ENCODE peak calls at places on chromosomes 16 and 17, in ten cellular contexts. N is sigmoid colon, C is A549, Y is esophagus squamous epithelium, R is Peyer's patch, O is adrenal gland, D is prostate gland, T is H54, A is breast epithelium, B is tibial nerve. K is an unnamed sample.
A peak's percentile ranks its signal among the peaks of the same experiment; 100 is the strongest.

GRCh38 chr17:75869282-75870141 is 8.9 kb downstream of the TRIM47 start:
- DNase-seq in N (peak; percentile 85), C (peak; percentile 57), Y (no peak), R (no peak), O (no peak), D (no peak), T (peak; percentile 63), A (peak; percentile 61), B (peak; percentile 65), K (no peak)

GRCh38 chr17:79850571-79851460 is 11.6 kb upstream of the CBX4 start:
- DNase-seq in N (no peak), C (peak; percentile 90), Y (no peak), R (no peak), O (no peak), D (no peak), T (peak; percentile 99), A (no peak), B (no peak), K (no peak)

GRCh38 chr17:72187544-72187943 is 66.7 kb downstream of the SOX9 start:
- DNase-seq in N (no peak), C (no peak), Y (no peak), R (no peak), O (peak; percentile 57), D (peak; percentile 64), T (no peak), A (peak; percentile 48), B (peak; percentile 56), K (no peak)

GRCh38 chr16:69611103-69611640 is 45.4 kb downstream of the NFAT5 start:
- DNase-seq in N (no peak), C (no peak), Y (no peak), R (no peak), O (no peak), D (no peak), T (no peak), A (no peak), B (no peak), K (no peak)

GRCh38 chr17:34424814-34425490 is 61.9 kb upstream of the CCL1 start:
- DNase-seq in N (no peak), C (no peak), Y (no peak), R (no peak), O (no peak), D (no peak), T (no peak), A (no peak), B (no peak), K (no peak)

GRCh38 chr17:80453980-80454556 is 22.3 kb downstream of the NPTX1 start:
- DNase-seq in N (no peak), C (no peak), Y (no peak), R (no peak), O (no peak), D (no peak), T (no peak), A (no peak), B (no peak), K (peak; percentile 53)

GRCh38 chr17:40437095-40437732 is 6.0 kb upstream of the IGFBP4 start:
- DNase-seq in N (peak; percentile 63), C (no peak), Y (no peak), R (no peak), O (no peak), D (no peak), T (no peak), A (no peak), B (no peak), K (no peak)

GRCh38 chr17:1216209-1216937 is 36.6 kb upstream of the ABR start:
- DNase-seq in N (no peak), C (no peak), Y (no peak), R (peak; percentile 79), O (no peak), D (no peak), T (no peak), A (no peak), B (no peak), K (no peak)

GRCh38 chr16:67164599-67165061 is at the start of gene HSF4:
- DNase-seq in N (peak; percentile 85), C (no peak), Y (no peak), R (no peak), O (no peak), D (peak; percentile 34), T (no peak), A (no peak), B (peak; percentile 31), K (no peak)

GRCh38 chr16:67163903-67164558 is 514 bp upstream of the HSF4 start:
- DNase-seq in N (peak; percentile 79), C (no peak), Y (no peak), R (no peak), O (no peak), D (no peak), T (no peak), A (no peak), B (no peak), K (no peak)

GRCh38 chr16:67166035-67166882 is 1.7 kb downstream of the HSF4 start:
- DNase-seq in N (no peak), C (no peak), Y (no peak), R (no peak), O (no peak), D (no peak), T (no peak), A (no peak), B (no peak), K (no peak)

GRCh38 chr16:67166883-67167168 is 2.3 kb downstream of the HSF4 start:
- DNase-seq in N (no peak), C (no peak), Y (no peak), R (no peak), O (no peak), D (no peak), T (no peak), A (no peak), B (no peak), K (no peak)

DNA sequence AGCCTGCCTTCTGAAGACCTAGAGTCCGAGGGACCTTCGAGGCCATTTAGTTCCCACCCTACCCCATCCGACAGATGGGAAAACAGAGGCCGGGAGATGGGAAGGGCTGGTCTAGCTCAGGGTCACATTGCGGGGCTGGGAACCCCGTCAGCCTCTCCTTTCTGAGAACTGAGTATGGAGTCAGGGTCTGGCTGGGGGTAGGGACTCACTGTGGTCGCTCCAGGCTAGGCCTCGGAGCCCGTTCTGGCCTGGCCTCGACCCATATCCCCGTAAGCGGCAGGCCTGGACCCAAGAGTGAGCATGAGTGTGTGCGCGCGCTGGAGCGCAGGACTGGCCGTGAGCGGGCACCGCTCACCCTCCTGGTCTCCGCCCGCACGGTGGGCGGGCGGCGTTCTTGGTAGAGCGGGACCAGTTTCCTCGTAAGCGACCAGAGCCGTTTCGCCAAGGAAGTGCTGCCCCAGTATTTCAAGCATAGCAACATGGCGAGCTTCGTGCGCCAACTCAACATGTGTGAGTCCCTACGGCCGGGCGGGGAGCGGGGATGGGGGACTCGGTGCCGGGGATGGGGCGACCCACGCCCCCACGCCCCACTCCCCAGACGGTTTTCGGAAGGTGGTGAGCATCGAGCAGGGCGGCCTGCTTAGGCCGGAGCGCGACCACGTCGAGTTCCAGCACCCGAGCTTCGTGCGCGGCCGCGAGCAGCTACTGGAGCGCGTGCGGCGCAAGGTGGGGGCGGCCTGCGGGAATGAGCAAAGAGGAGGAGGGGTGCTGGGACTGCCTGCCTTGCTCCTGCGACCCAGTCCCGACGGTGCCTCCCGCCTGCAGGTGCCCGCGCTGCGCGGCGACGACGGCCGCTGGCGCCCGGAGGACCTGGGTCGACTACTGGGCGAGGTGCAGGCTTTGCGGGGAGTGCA is 833 bp downstream of the HSF4 start:
- DNase-seq in N (no peak), C (no peak), Y (no peak), R (no peak), O (no peak), D (no peak), T (no peak), A (no peak), B (no peak), K (no peak)
- TF ChIP-seq POLR2A in N (no peak), C (no peak), Y (no peak), R (no peak), O (no peak), D (no peak), T (no peak), A (no peak), B (no peak), K (no peak)

DNA sequence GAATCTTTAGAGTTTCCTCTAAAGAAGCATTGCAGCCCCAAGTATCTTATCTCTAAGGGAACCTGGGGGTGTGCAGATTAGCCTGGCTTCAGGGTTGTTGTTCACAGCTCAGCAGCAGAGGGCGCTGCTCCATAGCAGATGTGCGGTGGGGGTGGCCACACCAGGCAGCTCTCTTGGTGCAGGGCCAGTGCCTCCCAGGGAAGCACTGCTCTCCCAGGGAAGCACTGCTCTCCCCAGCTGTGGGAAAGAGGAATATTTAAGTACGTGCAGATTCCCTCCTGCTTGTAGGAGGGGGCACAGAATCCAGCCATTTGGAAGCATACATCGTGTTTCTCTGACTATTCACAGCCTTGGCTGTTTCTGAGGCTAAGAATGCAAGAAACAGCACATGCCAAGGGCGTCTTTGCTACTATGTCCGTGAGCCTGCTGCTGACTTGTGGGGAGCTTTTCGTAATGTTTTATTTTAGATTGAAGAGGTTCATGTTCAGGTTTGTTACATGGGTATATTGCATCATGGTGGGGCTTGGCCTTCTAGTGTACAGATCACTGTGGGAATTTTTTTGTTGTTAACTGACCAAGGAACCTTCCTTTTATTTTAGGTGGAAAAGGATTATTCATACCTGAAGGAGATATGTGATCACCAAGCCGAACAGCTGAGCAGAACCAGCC is 217.8 kb downstream of the SPECC1 start:
- DNase-seq in N (peak; percentile 90), C (peak; percentile 80), Y (no peak), R (peak; percentile 45), O (peak; percentile 91), D (peak; percentile 74), T (peak; percentile 65), A (peak; percentile 47), B (peak; percentile 80), K (peak; percentile 35)
- TF ChIP-seq POLR2A in N (no peak), C (no peak), Y (no peak), R (no peak), O (no peak), D (no peak), T (no peak), A (no peak), B (no peak), K (no peak)

DNA sequence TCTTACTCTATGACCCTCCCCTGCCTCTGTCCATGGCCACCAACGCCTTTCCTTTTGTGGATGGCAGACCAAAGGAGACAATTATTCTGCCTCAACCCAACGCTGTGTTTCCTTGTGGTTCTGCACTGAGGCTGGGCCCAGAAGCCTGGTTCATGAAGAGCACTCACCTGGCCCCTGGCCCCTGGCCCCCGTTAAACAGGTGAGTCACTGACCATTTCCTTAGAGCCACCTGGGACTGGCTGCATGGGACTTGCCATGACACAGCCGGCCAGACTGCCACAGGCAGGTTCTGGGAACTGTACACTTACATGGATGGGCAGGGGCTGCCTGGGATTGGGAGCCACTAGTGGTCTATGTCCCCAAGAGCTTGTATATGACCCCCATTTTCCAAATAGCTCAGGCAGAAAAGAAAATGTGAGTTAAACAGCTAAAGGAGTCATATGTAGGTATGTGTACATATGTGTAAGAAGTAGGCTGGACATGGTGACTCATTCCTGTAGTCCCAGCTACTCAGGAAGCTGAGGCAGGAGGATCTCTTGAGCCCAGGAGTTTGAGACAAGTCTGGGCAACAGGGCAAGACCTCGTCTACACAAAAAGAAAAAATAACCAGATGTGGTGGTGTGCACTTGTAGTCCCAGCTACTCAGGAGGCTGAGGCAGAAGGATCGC is 181.9 kb upstream of the CACNG5 start:
- DNase-seq in N (no peak), C (no peak), Y (no peak), R (no peak), O (no peak), D (no peak), T (no peak), A (no peak), B (no peak), K (no peak)
- TF ChIP-seq POLR2A in N (no peak), C (no peak), Y (no peak), R (no peak), O (no peak), D (no peak), T (no peak), A (no peak), B (no peak), K (no peak)

GRCh38 chr16:27203429-27204231 is at the start of gene KDM8:
- DNase-seq in N (peak; percentile 100), C (peak; percentile 100), Y (peak; percentile 96), R (peak; percentile 97), O (peak; percentile 100), D (peak; percentile 98), T (peak; percentile 97), A (peak; percentile 98), B (peak; percentile 94), K (peak; percentile 95)
- TF ChIP-seq POLR2A in N (peak; percentile 54), C (peak; percentile 77), Y (peak; percentile 68), R (peak; percentile 65), O (peak; percentile 85), D (peak; percentile 58), T (peak; percentile 65), A (no peak), B (peak; percentile 72), K (peak; percentile 84)